ENCODE peak calls at places on chromosome 17, in five cellular contexts. G, M, S, K and I are unnamed samples.

GRCh38 chr17:9071016-9071415 is 49.7 kb downstream of the NTN1 start:
- DNase-seq in G (no peak), M (no peak), S (no peak), K (no peak), I (no peak)

GRCh38 chr17:61568219-61569072 is 22.6 kb downstream of the NACA2 start:
- DNase-seq in G (no peak), M (no peak), S (no peak), K (no peak), I (no peak)

GRCh38 chr17:59332890-59333377 is 1.5 kb downstream of the YPEL2 start:
- DNase-seq in G (no peak), M (no peak), S (no peak), K (no peak), I (no peak)

GRCh38 chr17:8621585-8621984 is 8.9 kb downstream of the MYH10 start:
- DNase-seq in G (no peak), M (no peak), S (no peak), K (no peak), I (no peak)

GRCh38 chr17:28735242-28735722 is 6.7 kb downstream of the NEK8 start:
- DNase-seq in G (no peak), M (no peak), S (no peak), K (no peak), I (no peak)

GRCh38 chr17:58965221-58965620 is 141.5 kb downstream of the TRIM37 start:
- DNase-seq in G (no peak), M (no peak), S (no peak), K (no peak), I (no peak)

GRCh38 chr17:9668532-9668931 is 23.2 kb downstream of the USP43 start:
- DNase-seq in G (no peak), M (no peak), S (no peak), K (no peak), I (no peak)

GRCh38 chr17:47927821-47928400 is 13.5 kb upstream of the PNPO start:
- DNase-seq in G (no peak), M (no peak), S (no peak), K (no peak), I (no peak)

GRCh38 chr17:72280881-72281280 is 160.1 kb downstream of the SOX9 start:
- DNase-seq in G (no peak), M (no peak), S (no peak), K (no peak), I (no peak)

GRCh38 chr17:80599546-80600305 is 55.1 kb downstream of the RPTOR start:
- DNase-seq in G (no peak), M (no peak), S (peak), K (no peak), I (no peak)

GRCh38 chr17:77449373-77449907 is 308.7 kb downstream of the SEC14L1 start:
- DNase-seq in G (no peak), M (no peak), S (no peak), K (no peak), I (no peak)

GRCh38 chr17:12485361-12485911 is 180.3 kb upstream of the MYOCD start:
- DNase-seq in G (no peak), M (no peak), S (no peak), K (no peak), I (no peak)

GRCh38 chr17:19706791-19707727 is 9.3 kb downstream of the SLC47A2 start:
- DNase-seq in G (no peak), M (no peak), S (no peak), K (no peak), I (no peak)

GRCh38 chr17:5943991-5944390 is 126.2 kb upstream of the WSCD1 start:
- DNase-seq in G (no peak), M (no peak), S (no peak), K (no peak), I (no peak)

GRCh38 chr17:19948100-19948943 is 29.3 kb downstream of the AKAP10 start:
- DNase-seq in G (no peak), M (no peak), S (no peak), K (no peak), I (no peak)